ENCODE peak calls at places on chromosome 11, in ten cellular contexts. W is anterior cingulate cortex; P is Ammon's horn; N is AG10803; K is neuronal stem cell; V is activated naive CD8-positive, alpha-beta T cell treated with anti-CD3 and anti-CD28 coated beads, Interleukin-2, amount 10 ng/mL, durations not matched to agents 7 days and 5 days; O is NCI-H1436; U is activated T-helper 1 cell treated with anti-CD3 and anti-CD28 coated beads, Interleukin-2, amount 50 U/mL, for 16 hours; G is brain microvascular endothelial cell; L is choroid plexus epithelial cell. Y is an unnamed sample.

GRCh38 chr11:3622521-3622920 is 19.3 kb downstream of the ART5 start:
- DNase-seq in W (no peak), P (no peak), N (no peak), K (no peak), V (no peak), O (no peak), U (no peak), G (no peak), L (no peak), Y (no peak)

GRCh38 chr11:121372671-121373429 is 79.3 kb upstream of the SORL1 start:
- DNase-seq in W (no peak), P (no peak), N (no peak), K (no peak), V (no peak), O (no peak), U (no peak), G (no peak), L (no peak), Y (no peak)

GRCh38 chr11:19715373-19715772 is 2.7 kb downstream of the NAV2 start:
- DNase-seq in W (no peak), P (no peak), N (peak; percentile 82), K (no peak), V (no peak), O (no peak), U (no peak), G (peak; percentile 91), L (peak; percentile 87), Y (no peak)

GRCh38 chr11:35087648-35088047 is 51.3 kb upstream of the CD44 start:
- DNase-seq in W (no peak), P (no peak), N (peak; percentile 78), K (no peak), V (no peak), O (no peak), U (no peak), G (no peak), L (no peak), Y (no peak)

GRCh38 chr11:124876818-124877630 is 11.8 kb downstream of the ROBO3 start:
- DNase-seq in W (no peak), P (no peak), N (no peak), K (no peak), V (no peak), O (no peak), U (no peak), G (no peak), L (no peak), Y (no peak)

GRCh38 chr11:57545883-57546282 is 8.5 kb downstream of the SMTNL1 start:
- DNase-seq in W (no peak), P (no peak), N (no peak), K (no peak), V (no peak), O (no peak), U (no peak), G (no peak), L (no peak), Y (no peak)

GRCh38 chr11:59216654-59217640 is 4.2 kb upstream of the MPEG1 start:
- DNase-seq in W (no peak), P (peak; percentile 68), N (peak; percentile 58), K (no peak), V (no peak), O (no peak), U (no peak), G (no peak), L (peak; percentile 28), Y (no peak)

GRCh38 chr11:563812-564578 is 3.2 kb downstream of the RASSF7 start:
- DNase-seq in W (no peak), P (no peak), N (no peak), K (no peak), V (peak; percentile 26), O (no peak), U (no peak), G (no peak), L (no peak), Y (no peak)

GRCh38 chr11:3136542-3137455 is 28.3 kb downstream of the OSBPL5 start:
- DNase-seq in W (no peak), P (no peak), N (no peak), K (no peak), V (peak; percentile 40), O (no peak), U (no peak), G (no peak), L (peak; percentile 39), Y (no peak)

GRCh38 chr11:77250881-77251640 is 50.4 kb downstream of the GDPD4 start:
- DNase-seq in W (no peak), P (no peak), N (no peak), K (no peak), V (no peak), O (no peak), U (no peak), G (peak; percentile 7), L (peak; percentile 43), Y (no peak)

GRCh38 chr11:1340111-1340510 is 30.7 kb upstream of the TOLLIP start:
- DNase-seq in W (no peak), P (no peak), N (no peak), K (no peak), V (no peak), O (no peak), U (no peak), G (no peak), L (no peak), Y (no peak)

GRCh38 chr11:30172158-30172557 is 58.7 kb upstream of the FSHB start:
- DNase-seq in W (no peak), P (no peak), N (no peak), K (no peak), V (no peak), O (no peak), U (no peak), G (no peak), L (no peak), Y (no peak)

GRCh38 chr11:117978982-117979381 is 7.2 kb upstream of the IL10RA start:
- DNase-seq in W (no peak), P (no peak), N (no peak), K (no peak), V (no peak), O (no peak), U (no peak), G (no peak), L (no peak), Y (no peak)

GRCh38 chr11:60913793-60914619 is at the start of gene TMEM109:
- DNase-seq in W (peak; percentile 85), P (peak; percentile 95), N (peak; percentile 84), K (peak; percentile 93), V (peak; percentile 84), O (peak; percentile 89), U (peak; percentile 73), G (peak; percentile 83), L (peak; percentile 91), Y (peak; percentile 93)

GRCh38 chr11:16841481-16841880 is 103.0 kb downstream of the C11orf58 start:
- DNase-seq in W (no peak), P (no peak), N (no peak), K (no peak), V (no peak), O (no peak), U (no peak), G (no peak), L (no peak), Y (no peak)

GRCh38 chr11:36089920-36090319 is 146.1 kb downstream of the LDLRAD3 start:
- DNase-seq in W (no peak), P (no peak), N (no peak), K (no peak), V (no peak), O (no peak), U (no peak), G (no peak), L (no peak), Y (no peak)

GRCh38 chr11:120121336-120121735 is 16.6 kb downstream of the TRIM29 start:
- DNase-seq in W (no peak), P (no peak), N (no peak), K (no peak), V (no peak), O (no peak), U (no peak), G (no peak), L (no peak), Y (no peak)

GRCh38 chr11:34180045-34180813 is 74.8 kb downstream of the NAT10 start:
- DNase-seq in W (no peak), P (no peak), N (no peak), K (no peak), V (no peak), O (no peak), U (no peak), G (no peak), L (no peak), Y (no peak)

GRCh38 chr11:76636826-76637460 is 33.6 kb downstream of the LRRC32 start:
- DNase-seq in W (no peak), P (no peak), N (no peak), K (no peak), V (no peak), O (no peak), U (no peak), G (no peak), L (no peak), Y (no peak)

GRCh38 chr11:82174610-82175009 is 559.1 kb downstream of the FAM181B start:
- DNase-seq in W (no peak), P (no peak), N (no peak), K (no peak), V (no peak), O (no peak), U (no peak), G (peak; percentile 0), L (peak; percentile 0), Y (no peak)

GRCh38 chr11:47991266-47991830 is 11.0 kb downstream of the PTPRJ start:
- DNase-seq in W (no peak), P (no peak), N (no peak), K (no peak), V (no peak), O (peak; percentile 57), U (no peak), G (no peak), L (no peak), Y (peak; percentile 76)

GRCh38 chr11:68206211-68206610 is 6.9 kb downstream of the KMT5B start:
- DNase-seq in W (no peak), P (peak; percentile 74), N (peak; percentile 67), K (peak; percentile 59), V (no peak), O (peak; percentile 44), U (no peak), G (peak; percentile 35), L (peak; percentile 82), Y (peak; percentile 68)